ENCODE peak calls at places on chromosomes 1 and 21, in nine cellular contexts. F is tibial artery; S is activated naive CD4-positive, alpha-beta T cell treated with anti-CD3 and anti-CD28 coated beads, Interleukin-2, amount 50 U/mL, for 16 hours; M is tibial nerve; V is OCI-LY7; H is stimulated activated CD4-positive, alpha-beta T cell treated with anti-CD3 and anti-CD28 coated beads, Interleukin-4, amount 100 ng/mL, for 1 hour; U is GF-D8; T is HS-27A; L is T-helper 2 cell. J is an unnamed sample.

GRCh38 chr1:71269823-71270222 is 189.0 kb upstream of the ZRANB2 start:
- DNase-seq in F (no peak), S (no peak), M (no peak), V (no peak), H (no peak), U (no peak), T (no peak), L (peak; percentile 12), J (no peak)

GRCh38 chr1:163747261-163747660 is 425.5 kb downstream of the NUF2 start:
- DNase-seq in F (no peak), S (no peak), M (no peak), V (no peak), H (no peak), U (no peak), T (no peak), L (no peak), J (no peak)

GRCh38 chr21:34609244-34609950 is 5.5 kb downstream of the RCAN1 start:
- DNase-seq in F (no peak), S (no peak), M (no peak), V (no peak), H (no peak), U (no peak), T (no peak), L (no peak), J (no peak)

GRCh38 chr1:219639843-219640606 is 27.1 kb upstream of the ZC3H11B start:
- DNase-seq in F (no peak), S (no peak), M (no peak), V (no peak), H (no peak), U (no peak), T (no peak), L (no peak), J (no peak)

GRCh38 chr1:213399695-213400094 is 348.7 kb downstream of the RPS6KC1 start:
- DNase-seq in F (no peak), S (no peak), M (no peak), V (no peak), H (no peak), U (no peak), T (no peak), L (no peak), J (no peak)

GRCh38 chr1:155078496-155079209 is at the start of gene EFNA3:
- DNase-seq in F (no peak), S (peak; percentile 61), M (peak; percentile 44), V (peak; percentile 63), H (peak; percentile 69), U (no peak), T (no peak), L (peak; percentile 62), J (peak; percentile 58)

GRCh38 chr1:31718519-31718918 is 14.7 kb upstream of the COL16A1 start:
- DNase-seq in F (no peak), S (no peak), M (no peak), V (no peak), H (no peak), U (no peak), T (no peak), L (no peak), J (no peak)

GRCh38 chr1:25131794-25132193 is 100.5 kb downstream of the SYF2 start:
- DNase-seq in F (no peak), S (no peak), M (no peak), V (no peak), H (no peak), U (peak; percentile 92), T (no peak), L (no peak), J (no peak)